ENCODE peak calls at places on chromosomes 11 and 22, in eight cellular contexts. W is fibroblast of lung, H is endodermal cell, U is lower lobe of right lung, Y is lower leg skin, B is thoracic aorta, T is pancreas, X is neural crest cell. V is an unnamed sample.

GRCh38 chr22:20430641-20431519 is 6.7 kb downstream of the SCARF2 start:
- DNase-seq in W (peak), H (peak), U (peak), Y (peak), B (no peak), T (no peak), X (peak), V (peak)

GRCh38 chr22:25745341-25746011 is 3.5 kb downstream of the MYO18B start:
- DNase-seq in W (peak), H (no peak), U (no peak), Y (no peak), B (no peak), T (no peak), X (no peak), V (no peak)

GRCh38 chr11:35145249-35145648 is 6.3 kb downstream of the CD44 start:
- DNase-seq in W (no peak), H (no peak), U (no peak), Y (no peak), B (no peak), T (no peak), X (no peak), V (no peak)

GRCh38 chr11:895331-896223 is 15.0 kb downstream of the CHID1 start:
- DNase-seq in W (no peak), H (no peak), U (no peak), Y (no peak), B (no peak), T (no peak), X (no peak), V (no peak)

GRCh38 chr11:94424662-94425061 is 23.4 kb upstream of the GPR83 start:
- DNase-seq in W (peak), H (no peak), U (no peak), Y (no peak), B (no peak), T (no peak), X (no peak), V (no peak)

GRCh38 chr22:20957691-20958440 is 9.2 kb upstream of the AIFM3 start:
- DNase-seq in W (peak), H (peak), U (peak), Y (no peak), B (no peak), T (peak), X (no peak), V (no peak)

GRCh38 chr22:44648821-44649566 is 53.0 kb upstream of the PRR5 start:
- DNase-seq in W (peak), H (no peak), U (peak), Y (peak), B (no peak), T (no peak), X (no peak), V (no peak)

GRCh38 chr11:46657186-46657585 is 39.8 kb downstream of the ATG13 start:
- DNase-seq in W (no peak), H (no peak), U (no peak), Y (no peak), B (no peak), T (no peak), X (no peak), V (no peak)

GRCh38 chr11:58567889-58568512 is 7.7 kb downstream of the LPXN start:
- DNase-seq in W (peak), H (peak), U (peak), Y (peak), B (no peak), T (no peak), X (peak), V (peak)

GRCh38 chr11:18012314-18012905 is 437 bp downstream of the SERGEF start:
- DNase-seq in W (peak), H (peak), U (peak), Y (no peak), B (peak), T (peak), X (no peak), V (no peak)

GRCh38 chr11:12403122-12403994 is 26.0 kb downstream of the PARVA start:
- DNase-seq in W (no peak), H (no peak), U (no peak), Y (no peak), B (no peak), T (no peak), X (no peak), V (no peak)

GRCh38 chr11:126115253-126115540 is 52.5 kb upstream of the CDON start:
- DNase-seq in W (peak), H (no peak), U (peak), Y (no peak), B (peak), T (peak), X (no peak), V (no peak)

GRCh38 chr11:62677160-62677559 is 1.7 kb downstream of the UBXN1 start:
- DNase-seq in W (no peak), H (no peak), U (no peak), Y (no peak), B (no peak), T (no peak), X (no peak), V (no peak)

GRCh38 chr11:31499576-31500178 is 9.7 kb downstream of the IMMP1L start:
- DNase-seq in W (peak), H (no peak), U (no peak), Y (no peak), B (no peak), T (no peak), X (no peak), V (no peak)

GRCh38 chr11:12532580-12532979 is 141.6 kb upstream of the TEAD1 start:
- DNase-seq in W (no peak), H (no peak), U (no peak), Y (peak), B (no peak), T (no peak), X (no peak), V (no peak)

GRCh38 chr11:61472282-61472681 is 36.3 kb upstream of the LRRC10B start:
- DNase-seq in W (peak), H (no peak), U (peak), Y (peak), B (peak), T (no peak), X (no peak), V (no peak)

GRCh38 chr11:126607776-126608625 is 252.5 kb downstream of the ST3GAL4 start:
- DNase-seq in W (no peak), H (peak), U (no peak), Y (no peak), B (no peak), T (no peak), X (no peak), V (no peak)

GRCh38 chr11:134513585-134514120 is 101.6 kb upstream of the B3GAT1 start:
- DNase-seq in W (no peak), H (peak), U (peak), Y (peak), B (no peak), T (no peak), X (no peak), V (no peak)

GRCh38 chr11:17496406-17496805 is 19.8 kb upstream of the ABCC8 start:
- DNase-seq in W (peak), H (no peak), U (no peak), Y (no peak), B (no peak), T (no peak), X (no peak), V (no peak)

GRCh38 chr22:39309881-39310714 is 9.3 kb downstream of the RPL3 start:
- DNase-seq in W (peak), H (no peak), U (no peak), Y (no peak), B (no peak), T (no peak), X (no peak), V (no peak)

GRCh38 chr11:113553905-113554304 is 78.7 kb upstream of the DRD2 start:
- DNase-seq in W (no peak), H (peak), U (no peak), Y (no peak), B (no peak), T (no peak), X (no peak), V (peak)
- TF ChIP-seq CTCF in W (no peak), H (peak), U (no peak), Y (no peak), B (no peak), T (no peak), X (no peak), V (no peak)

GRCh38 chr11:72697814-72698213 is 23.6 kb upstream of the PDE2A start:
- DNase-seq in W (no peak), H (no peak), U (no peak), Y (no peak), B (no peak), T (no peak), X (no peak), V (no peak)

GRCh38 chr11:72696866-72697428 is 22.7 kb upstream of the PDE2A start:
- DNase-seq in W (peak), H (peak), U (no peak), Y (peak), B (no peak), T (no peak), X (no peak), V (no peak)

GRCh38 chr11:72692498-72693237 is 18.4 kb upstream of the PDE2A start:
- DNase-seq in W (no peak), H (no peak), U (no peak), Y (no peak), B (no peak), T (no peak), X (no peak), V (no peak)

GRCh38 chr11:72695354-72695753 is 21.1 kb upstream of the PDE2A start:
- DNase-seq in W (no peak), H (no peak), U (no peak), Y (no peak), B (no peak), T (no peak), X (no peak), V (no peak)

DNA sequence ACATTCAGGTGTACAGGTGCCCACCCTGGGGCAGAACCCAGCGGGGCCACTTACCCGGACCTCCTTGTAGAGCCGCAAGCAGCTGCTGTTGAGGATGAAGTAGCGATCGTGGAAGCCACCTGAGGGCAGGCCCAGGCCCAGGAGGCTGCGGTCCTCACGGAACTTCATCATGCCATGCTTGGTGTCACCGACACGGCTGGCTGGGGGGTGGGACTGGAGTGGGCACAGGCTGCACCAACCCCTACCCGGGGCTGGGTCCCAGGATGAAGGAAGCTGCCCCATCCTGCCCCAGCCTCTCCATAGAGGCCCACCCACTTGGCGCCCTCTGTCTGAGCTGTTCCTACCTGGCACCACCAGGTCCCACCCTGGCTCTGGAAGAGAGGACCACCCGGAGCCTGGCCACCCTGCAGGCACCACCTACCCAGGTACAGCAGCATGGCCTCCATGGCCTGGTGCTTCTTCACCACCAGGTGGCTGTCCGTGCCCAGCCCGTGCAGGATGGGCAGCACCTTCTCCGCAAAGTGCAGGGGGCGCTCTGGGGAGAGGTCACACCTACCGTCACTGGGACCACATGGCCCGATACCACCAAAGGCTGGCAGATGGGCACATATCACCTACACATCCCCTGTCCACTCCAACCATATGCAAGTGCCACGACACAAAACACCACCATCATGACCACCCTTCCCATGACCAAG is 19.2 kb upstream of the PDE2A start:
- DNase-seq in W (no peak), H (peak), U (no peak), Y (no peak), B (no peak), T (no peak), X (no peak), V (no peak)
- TF ChIP-seq CTCF in W (no peak), H (peak), U (no peak), Y (no peak), B (no peak), T (no peak), X (peak), V (no peak)

GRCh38 chr11:65637794-65638317 is at the start of gene SIPA1:
- DNase-seq in W (peak), H (peak), U (peak), Y (no peak), B (no peak), T (peak), X (peak), V (peak)
- TF ChIP-seq CTCF in W (peak), H (peak), U (peak), Y (no peak), B (peak), T (no peak), X (peak), V (peak)

GRCh38 chr22:29143848-29144785 is 61.6 kb upstream of the EMID1 start:
- DNase-seq in W (no peak), H (no peak), U (no peak), Y (peak), B (no peak), T (no peak), X (no peak), V (no peak)

GRCh38 chr22:29138556-29138955 is 65.7 kb downstream of the KREMEN1 start:
- DNase-seq in W (no peak), H (no peak), U (no peak), Y (peak), B (no peak), T (no peak), X (no peak), V (no peak)

GRCh38 chr22:29139965-29140782 is 65.5 kb upstream of the EMID1 start:
- DNase-seq in W (peak), H (no peak), U (no peak), Y (peak), B (no peak), T (no peak), X (no peak), V (no peak)

GRCh38 chr22:29142116-29142515 is 63.6 kb upstream of the EMID1 start:
- DNase-seq in W (no peak), H (no peak), U (no peak), Y (peak), B (no peak), T (no peak), X (no peak), V (no peak)

GRCh38 chr22:29141078-29141688 is 64.5 kb upstream of the EMID1 start:
- DNase-seq in W (no peak), H (no peak), U (no peak), Y (peak), B (no peak), T (no peak), X (no peak), V (no peak)
- TF ChIP-seq CTCF in W (no peak), H (no peak), U (no peak), Y (no peak), B (no peak), T (no peak), X (no peak), V (no peak)

GRCh38 chr11:65378208-65378927 is 4.1 kb downstream of the SLC25A45 start:
- DNase-seq in W (no peak), H (no peak), U (no peak), Y (no peak), B (no peak), T (no peak), X (no peak), V (no peak)
- TF ChIP-seq CTCF in W (no peak), H (no peak), U (no peak), Y (no peak), B (no peak), T (no peak), X (peak), V (no peak)

V was measured in endothelial cell.